ENCODE peak calls at places on chromosomes 12 and 14, in nine cellular contexts. P is A549, K is HFF-Myc, B is bronchial epithelial cell, R is mesothelial cell of epicardium, D is H9, H is OCI-LY7, Y is transverse colon, T is WTC11. I is an unnamed sample.

GRCh38 chr14:93219103-93219726 is 12.2 kb downstream of the UBR7 start:
- DNase-seq in T (peak; percentile 46), Y (peak; percentile 46), H (peak; percentile 77), K (no peak), D (no peak), B (peak; percentile 71), R (no peak), P (peak; percentile 54), I (no peak)

GRCh38 chr14:42535397-42535796 is 928.7 kb downstream of the LRFN5 start:
- DNase-seq in R (no peak), K (no peak), D (peak; percentile 55), T (peak; percentile 36), P (no peak), B (no peak), H (no peak), Y (no peak), I (no peak)

GRCh38 chr14:88168498-88169165 is 154.4 kb downstream of the KCNK10 start:
- DNase-seq in B (peak; percentile 39), R (no peak), K (peak; percentile 21), D (peak; percentile 67), Y (peak; percentile 51), T (peak; percentile 58), H (peak; percentile 50), P (peak; percentile 18), I (peak; percentile 29)

GRCh38 chr14:100498068-100498467 is 89.1 kb downstream of the BEGAIN start:
- DNase-seq in R (no peak), B (no peak), Y (no peak), K (no peak), P (no peak), H (no peak), D (no peak), T (no peak), I (no peak)

GRCh38 chr12:123391546-123392343 is 7.8 kb downstream of the KMT5A start:
- DNase-seq in Y (no peak), B (no peak), H (no peak), P (no peak), R (no peak), K (no peak), T (no peak), D (no peak), I (no peak)

GRCh38 chr14:105864116-105864515 is 337.7 kb downstream of the TMEM121 start:
- DNase-seq in H (no peak), Y (no peak), P (no peak), B (no peak), K (no peak), R (peak; percentile 5), D (peak; percentile 10), T (peak; percentile 1), I (no peak)

GRCh38 chr12:93127582-93128331 is 198.7 kb upstream of the EEA1 start:
- DNase-seq in P (no peak), K (peak; percentile 80), B (peak; percentile 83), H (no peak), Y (peak; percentile 49), R (no peak), D (peak; percentile 55), T (peak; percentile 22), I (no peak)

GRCh38 chr12:16352481-16352880 is 5.0 kb downstream of the MGST1 start:
- DNase-seq in Y (no peak), R (no peak), T (no peak), K (no peak), D (no peak), P (no peak), H (no peak), B (peak; percentile 57), I (no peak)

GRCh38 chr14:104267895-104268294 is 129.5 kb downstream of the KIF26A start:
- DNase-seq in P (no peak), T (peak; percentile 14), R (no peak), K (no peak), Y (peak; percentile 41), D (peak; percentile 27), B (no peak), H (no peak), I (peak; percentile 12)

GRCh38 chr14:60643443-60644402 is 5.6 kb downstream of the SIX1 start:
- DNase-seq in H (no peak), T (no peak), Y (no peak), K (no peak), R (no peak), D (peak; percentile 42), B (peak; percentile 27), P (no peak), I (no peak)

GRCh38 chr12:57864811-57865751 is 18.6 kb upstream of the CTDSP2 start:
- DNase-seq in B (peak; percentile 78), K (no peak), T (peak; percentile 74), D (no peak), P (peak; percentile 89), H (no peak), Y (peak; percentile 82), R (peak; percentile 44), I (peak; percentile 54)

GRCh38 chr12:22525426-22525825 is 18.9 kb downstream of the C2CD5 start:
- DNase-seq in T (no peak), K (no peak), B (peak; percentile 61), P (no peak), R (no peak), H (no peak), Y (no peak), D (no peak), I (no peak)

GRCh38 chr14:28766505-28767238 is at the start of gene FOXG1:
- DNase-seq in H (no peak), K (no peak), Y (no peak), R (no peak), D (peak; percentile 87), T (peak; percentile 64), P (no peak), B (no peak), I (peak; percentile 62)

DNA sequence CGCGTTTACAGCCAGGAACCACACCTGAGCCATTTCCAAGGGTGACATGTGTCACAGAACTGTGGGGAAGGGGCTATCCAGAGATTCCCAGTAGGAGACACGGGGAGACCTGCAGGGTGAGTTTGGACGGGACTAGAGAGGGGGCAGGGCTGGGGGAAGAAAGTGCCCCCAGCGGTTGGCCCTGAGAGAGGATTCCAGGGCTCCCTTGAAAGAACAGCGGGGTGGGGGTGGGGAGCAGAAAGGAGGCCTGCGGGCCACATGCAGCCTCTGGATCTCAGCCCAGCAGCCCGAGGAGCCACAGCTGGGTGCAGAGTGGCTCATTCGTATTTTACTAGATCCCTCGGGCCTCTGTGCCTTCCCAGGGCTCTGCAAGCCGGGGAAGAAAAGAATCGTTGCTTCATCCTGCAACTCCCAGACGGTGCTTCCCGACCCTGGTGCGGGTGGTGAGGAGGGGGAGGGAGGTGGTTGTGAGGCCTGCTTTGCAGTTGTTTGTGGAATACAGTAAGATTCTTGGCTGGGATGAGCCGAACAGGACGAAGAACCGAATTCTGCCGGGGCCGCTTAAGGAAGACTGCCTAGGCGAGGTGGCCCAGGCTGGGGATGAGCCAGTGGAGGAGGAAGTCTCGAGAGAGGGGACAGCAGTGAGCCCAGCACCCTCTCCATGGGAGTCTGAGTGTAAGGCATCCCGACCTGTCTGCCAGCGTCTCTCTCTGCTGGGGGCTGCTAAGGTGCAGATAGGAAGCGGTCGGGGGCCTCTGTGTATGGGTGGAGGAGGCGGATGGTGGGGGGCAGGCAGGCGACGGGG is 36.1 kb upstream of the ANKRD9 start:
- DNase-seq in H (no peak), R (no peak), P (no peak), K (peak; percentile 73), D (peak; percentile 79), Y (no peak), T (peak; percentile 51), B (no peak), I (peak; percentile 43)
- TF ChIP-seq CTCF in H (no peak), R (no peak), P (no peak), K (no peak), D (peak; percentile 31), Y (no peak), T (no peak), B (no peak), I (no peak)

DNA sequence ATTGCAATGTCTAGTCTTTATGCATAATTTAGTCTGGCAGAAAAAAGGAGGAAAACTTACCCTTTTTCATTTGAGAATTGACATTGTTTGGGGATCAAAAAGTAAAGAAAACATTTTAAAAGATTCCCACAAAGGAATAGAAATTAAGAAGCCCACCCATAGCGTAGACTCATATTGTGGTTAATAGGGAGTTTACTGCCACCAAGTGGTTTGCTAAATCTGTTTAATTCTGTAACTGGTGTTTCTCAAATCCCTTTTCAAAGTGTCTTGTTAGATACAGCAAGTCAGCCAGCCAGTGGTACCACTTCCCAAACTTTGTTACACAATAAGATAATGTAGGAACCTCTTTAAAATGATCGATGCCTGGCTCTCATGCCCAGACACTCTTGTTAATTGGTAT is 180.3 kb downstream of the IPO8 start:
- DNase-seq in T (no peak), R (no peak), K (peak; percentile 1), P (no peak), D (no peak), Y (no peak), B (no peak), H (peak; percentile 10), I (no peak)
- TF ChIP-seq CTCF in T (no peak), R (no peak), K (no peak), P (peak; percentile 32), D (peak; percentile 60), Y (no peak), B (no peak), H (peak; percentile 66), I (no peak)

DNA sequence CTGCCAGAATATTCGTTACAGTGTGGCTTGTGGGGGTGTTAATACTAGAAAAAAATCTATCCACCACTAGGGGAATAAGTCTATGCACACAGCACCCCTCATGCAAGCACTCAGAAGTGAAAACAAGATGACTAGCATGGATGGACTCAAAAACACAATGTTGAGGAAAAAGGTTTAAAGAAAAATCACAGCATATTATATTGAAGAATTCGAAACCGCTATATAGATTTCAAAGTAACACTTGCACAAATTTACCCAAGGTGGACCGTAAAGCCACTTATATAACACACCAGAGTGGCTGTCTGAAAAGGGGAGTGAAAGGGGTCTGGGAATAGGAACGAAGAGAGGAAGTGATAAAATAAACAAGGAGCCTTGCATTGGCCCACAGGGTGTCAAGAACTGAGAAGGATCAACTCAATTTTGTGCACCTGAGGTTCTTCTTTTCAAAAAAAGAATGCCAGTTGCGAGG is 540 bp downstream of the ABCD4 start:
- DNase-seq in Y (no peak), R (no peak), H (peak; percentile 75), T (no peak), P (peak; percentile 71), B (peak; percentile 57), D (no peak), K (no peak), I (no peak)
- TF ChIP-seq CTCF in Y (peak; percentile 72), R (no peak), H (peak; percentile 79), T (no peak), P (peak; percentile 30), B (peak; percentile 43), D (peak; percentile 60), K (peak; percentile 48), I (peak; percentile 38)

DNA sequence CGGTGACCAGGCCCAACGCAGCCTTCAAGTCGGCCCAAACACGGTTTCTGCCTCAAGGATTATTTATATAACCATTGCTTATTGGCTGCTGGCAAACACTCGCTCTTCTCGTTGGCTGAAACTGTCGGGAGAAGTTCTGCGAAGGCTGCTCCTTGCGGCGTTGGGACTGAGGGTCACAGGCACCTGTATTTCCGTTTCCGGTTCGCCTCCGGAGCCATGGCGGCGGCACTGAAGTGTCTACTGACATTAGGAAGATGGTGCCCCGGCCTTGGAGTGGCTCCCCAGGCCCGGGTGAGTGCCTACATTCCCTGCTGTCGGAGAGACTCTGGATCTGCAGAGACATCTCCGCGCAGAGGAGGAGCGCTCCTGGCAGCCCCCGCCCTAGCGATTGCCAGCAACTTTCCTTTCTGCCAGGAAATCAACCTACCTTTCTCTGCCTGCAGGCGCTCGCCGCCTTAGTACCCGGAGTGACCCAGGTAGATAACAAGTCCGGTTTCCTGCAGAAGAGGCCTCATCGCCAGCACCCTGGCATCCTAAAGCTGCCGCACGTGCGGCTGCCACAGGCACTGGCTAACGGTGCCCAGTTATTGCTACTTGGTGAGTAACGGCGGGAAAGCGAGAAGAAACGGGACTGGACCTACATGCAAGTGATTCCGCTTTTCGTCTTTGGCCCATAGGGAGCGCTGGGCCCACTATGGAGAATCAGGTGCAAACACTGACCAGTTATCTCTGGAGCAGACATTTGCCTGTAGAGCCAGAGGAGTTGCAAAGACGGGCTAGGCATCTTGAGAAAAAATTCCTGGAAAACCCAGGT is at the start of gene METTL17:
- DNase-seq in B (peak; percentile 93), K (peak; percentile 95), Y (peak; percentile 92), H (peak; percentile 97), D (peak; percentile 96), T (peak; percentile 82), R (peak; percentile 68), P (peak; percentile 93), I (peak; percentile 84)
- TF ChIP-seq CTCF in B (peak; percentile 55), K (peak; percentile 48), Y (peak; percentile 69), H (peak; percentile 75), D (peak; percentile 65), T (no peak), R (no peak), P (no peak), I (peak; percentile 32)

I was measured in glutamatergic neuron.